ENCODE peak calls at places on chromosome 7, in nine cellular contexts. O is testis, F is H9, T is coronary artery, P is AG04450, L is heart left ventricle, Y is left ventricle myocardium inferior, C is gastrocnemius medialis, X is K562. M is an unnamed sample.

GRCh38 chr7:119969054-119969453 is 303.9 kb upstream of the KCND2 start:
- DNase-seq in O (no peak), F (no peak), T (no peak), P (no peak), L (no peak), Y (no peak), C (no peak), X (no peak), M (no peak)

GRCh38 chr7:39733881-39734571 is 110.7 kb downstream of the RALA start:
- DNase-seq in O (no peak), F (no peak), T (no peak), P (peak), L (no peak), Y (no peak), C (no peak), X (no peak), M (peak)

GRCh38 chr7:21886396-21886795 is 59.3 kb downstream of the CDCA7L start:
- DNase-seq in O (no peak), F (no peak), T (no peak), P (no peak), L (no peak), Y (no peak), C (no peak), X (no peak), M (no peak)

GRCh38 chr7:20270867-20271266 is 53.7 kb upstream of the MACC1 start:
- DNase-seq in O (no peak), F (no peak), T (no peak), P (no peak), L (no peak), Y (no peak), C (no peak), X (no peak), M (no peak)

GRCh38 chr7:1854521-1855395 is 184.7 kb downstream of the ELFN1 start:
- DNase-seq in O (no peak), F (peak), T (peak), P (no peak), L (peak), Y (peak), C (peak), X (peak), M (no peak)

GRCh38 chr7:135510603-135511183 is 791 bp upstream of the CNOT4 start:
- DNase-seq in O (peak), F (peak), T (no peak), P (no peak), L (no peak), Y (no peak), C (no peak), X (peak), M (peak)

GRCh38 chr7:105268511-105269392 is 120.0 kb downstream of the SRPK2 start:
- DNase-seq in O (peak), F (no peak), T (no peak), P (peak), L (no peak), Y (no peak), C (no peak), X (no peak), M (peak)

GRCh38 chr7:935321-936130 is 19.0 kb downstream of the ADAP1 start:
- DNase-seq in O (no peak), F (no peak), T (no peak), P (no peak), L (peak), Y (no peak), C (no peak), X (no peak), M (no peak)

GRCh38 chr7:110669410-110669809 is 421.5 kb upstream of the LRRN3 start:
- DNase-seq in O (no peak), F (no peak), T (no peak), P (no peak), L (no peak), Y (no peak), C (no peak), X (no peak), M (no peak)

GRCh38 chr7:24703296-24703695 is 54.0 kb downstream of the GSDME start:
- DNase-seq in O (no peak), F (no peak), T (no peak), P (no peak), L (no peak), Y (no peak), C (no peak), X (no peak), M (no peak)

GRCh38 chr7:129855234-129855673 is 97.5 kb downstream of the UBE2H start:
- DNase-seq in O (no peak), F (no peak), T (no peak), P (peak), L (no peak), Y (no peak), C (no peak), X (no peak), M (no peak)

GRCh38 chr7:82044497-82045080 is 274.7 kb upstream of the HGF start:
- DNase-seq in O (peak), F (no peak), T (no peak), P (no peak), L (no peak), Y (no peak), C (peak), X (peak), M (peak)

GRCh38 chr7:139563856-139564255 is 40.4 kb downstream of the CLEC2L start:
- DNase-seq in O (no peak), F (no peak), T (peak), P (no peak), L (no peak), Y (no peak), C (no peak), X (no peak), M (no peak)

GRCh38 chr7:107025449-107026103 is 18.9 kb upstream of the PRKAR2B start:
- DNase-seq in O (no peak), F (no peak), T (no peak), P (no peak), L (no peak), Y (no peak), C (no peak), X (peak), M (no peak)

GRCh38 chr7:115707684-115708341 is 322.8 kb downstream of the TFEC start:
- DNase-seq in O (no peak), F (no peak), T (no peak), P (no peak), L (no peak), Y (no peak), C (no peak), X (no peak), M (no peak)

GRCh38 chr7:101099969-101100781 is 14.9 kb downstream of the TRIM56 start:
- DNase-seq in O (peak), F (peak), T (peak), P (peak), L (peak), Y (peak), C (peak), X (peak), M (no peak)

GRCh38 chr7:1298051-1298937 is 65.6 kb downstream of the UNCX start:
- DNase-seq in O (no peak), F (no peak), T (no peak), P (no peak), L (peak), Y (no peak), C (no peak), X (no peak), M (no peak)

GRCh38 chr7:142873281-142873784 is 12.2 kb downstream of the TRPV6 start:
- DNase-seq in O (peak), F (peak), T (peak), P (no peak), L (no peak), Y (no peak), C (no peak), X (peak), M (peak)

GRCh38 chr7:5382281-5383041 is 41.2 kb downstream of the TNRC18 start:
- DNase-seq in O (peak), F (peak), T (no peak), P (no peak), L (no peak), Y (no peak), C (no peak), X (peak), M (no peak)

GRCh38 chr7:378551-379455 is 88.8 kb downstream of the FOXL3 start:
- DNase-seq in O (peak), F (no peak), T (peak), P (no peak), L (peak), Y (no peak), C (no peak), X (peak), M (no peak)

GRCh38 chr7:13259908-13260307 is 572.5 kb downstream of the ARL4A start:
- DNase-seq in O (no peak), F (no peak), T (no peak), P (no peak), L (no peak), Y (no peak), C (no peak), X (no peak), M (no peak)

GRCh38 chr7:155357573-155358041 is 59.9 kb downstream of the INSIG1 start:
- DNase-seq in O (no peak), F (no peak), T (no peak), P (no peak), L (no peak), Y (no peak), C (no peak), X (no peak), M (no peak)

GRCh38 chr7:121352323-121352722 is 23.5 kb downstream of the WNT16 start:
- DNase-seq in O (no peak), F (no peak), T (no peak), P (no peak), L (no peak), Y (no peak), C (no peak), X (no peak), M (no peak)

GRCh38 chr7:46432666-46433065 is 511.6 kb upstream of the IGFBP3 start:
- DNase-seq in O (no peak), F (no peak), T (no peak), P (no peak), L (no peak), Y (no peak), C (no peak), X (no peak), M (no peak)

GRCh38 chr7:95330194-95331003 is 6.1 kb upstream of the PON1 start:
- DNase-seq in O (no peak), F (no peak), T (no peak), P (no peak), L (no peak), Y (no peak), C (no peak), X (no peak), M (no peak)

GRCh38 chr7:53422291-53422690 is 386.9 kb downstream of the POM121L12 start:
- DNase-seq in O (peak), F (no peak), T (no peak), P (no peak), L (no peak), Y (no peak), C (no peak), X (no peak), M (no peak)

GRCh38 chr7:45574521-45575500 is 643 bp downstream of the ADCY1 start:
- DNase-seq in O (no peak), F (peak), T (peak), P (no peak), L (no peak), Y (peak), C (no peak), X (peak), M (no peak)

GRCh38 chr7:117273325-117274292 is 49.2 kb downstream of the WNT2 start:
- DNase-seq in O (no peak), F (no peak), T (no peak), P (no peak), L (no peak), Y (no peak), C (no peak), X (no peak), M (no peak)

GRCh38 chr7:34430456-34430855 is 227.6 kb upstream of the NPSR1 start:
- DNase-seq in O (peak), F (no peak), T (no peak), P (no peak), L (no peak), Y (no peak), C (no peak), X (no peak), M (no peak)

GRCh38 chr7:123460616-123461015 is 73.8 kb downstream of the IQUB start:
- DNase-seq in O (no peak), F (no peak), T (no peak), P (no peak), L (no peak), Y (no peak), C (no peak), X (no peak), M (no peak)

GRCh38 chr7:2210551-2211258 is 22.0 kb downstream of the MAD1L1 start:
- DNase-seq in O (no peak), F (no peak), T (no peak), P (no peak), L (peak), Y (no peak), C (no peak), X (no peak), M (no peak)

GRCh38 chr7:30594055-30594539 is 581 bp upstream of the GARS1 start:
- DNase-seq in O (peak), F (peak), T (peak), P (no peak), L (no peak), Y (peak), C (peak), X (peak), M (peak)

GRCh38 chr7:83410989-83411591 is 237.8 kb downstream of the SEMA3E start:
- DNase-seq in O (peak), F (no peak), T (no peak), P (peak), L (no peak), Y (no peak), C (no peak), X (peak), M (peak)

GRCh38 chr7:117069379-117069778 is 116.1 kb downstream of the ST7 start:
- DNase-seq in O (no peak), F (no peak), T (no peak), P (no peak), L (no peak), Y (no peak), C (no peak), X (no peak), M (no peak)

GRCh38 chr7:47389171-47389922 is 192.6 kb downstream of the TNS3 start:
- DNase-seq in O (no peak), F (no peak), T (peak), P (no peak), L (no peak), Y (no peak), C (no peak), X (no peak), M (no peak)

GRCh38 chr7:117682681-117683385 is 190.4 kb downstream of the CTTNBP2 start:
- DNase-seq in O (no peak), F (no peak), T (no peak), P (no peak), L (no peak), Y (no peak), C (no peak), X (no peak), M (no peak)

GRCh38 chr7:66904063-66904593 is 16.9 kb upstream of the TMEM248 start:
- DNase-seq in O (no peak), F (peak), T (no peak), P (no peak), L (no peak), Y (no peak), C (no peak), X (no peak), M (no peak)

GRCh38 chr7:130943336-130943901 is 209.4 kb upstream of the KLF14 start:
- DNase-seq in O (no peak), F (no peak), T (no peak), P (peak), L (no peak), Y (no peak), C (no peak), X (peak), M (peak)

GRCh38 chr7:140829720-140830119 is 95.0 kb downstream of the BRAF start:
- DNase-seq in O (no peak), F (no peak), T (no peak), P (no peak), L (no peak), Y (no peak), C (no peak), X (no peak), M (no peak)
- TF ChIP-seq CTCF in O (no peak), F (no peak), T (no peak), P (no peak), L (no peak), Y (no peak), C (no peak), X (no peak), M (no peak)

GRCh38 chr7:43643842-43644241 is 60.9 kb downstream of the STK17A start:
- DNase-seq in O (no peak), F (no peak), T (no peak), P (no peak), L (no peak), Y (no peak), C (no peak), X (no peak), M (no peak)
- H3K27ac ChIP-seq in O (no peak), F (no peak), T (no peak), P (no peak), L (no peak), Y (no peak), C (no peak), X (no peak), M (no peak)

DNA sequence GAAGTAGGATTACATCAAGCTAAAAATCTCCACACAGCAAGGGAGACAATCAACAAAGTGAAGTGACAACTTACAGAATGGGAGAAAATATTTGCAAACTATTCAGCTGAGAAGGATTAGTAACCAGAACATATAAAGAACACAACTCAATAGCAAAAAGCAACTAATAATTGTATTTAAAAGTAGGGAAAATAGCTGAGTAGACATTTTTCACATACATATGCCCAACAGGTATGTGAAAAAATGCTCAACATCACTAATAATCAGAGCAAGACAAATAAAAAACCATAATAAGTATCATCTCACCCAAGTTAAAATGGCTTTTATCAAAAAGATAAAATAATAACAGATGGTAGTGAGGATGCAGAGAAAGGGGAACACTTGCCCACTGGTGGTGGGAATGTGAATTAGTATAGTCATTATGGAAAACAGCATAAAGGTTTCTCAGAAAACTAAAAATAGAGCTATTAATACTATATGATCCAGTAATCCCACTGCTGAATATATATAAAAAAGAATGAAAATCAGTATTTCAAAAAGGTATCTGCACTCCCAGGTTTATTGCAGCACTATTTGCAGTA is 784.5 kb upstream of the C7orf33 start:
- DNase-seq in O (no peak), F (no peak), T (no peak), P (no peak), L (no peak), Y (no peak), C (no peak), X (no peak), M (no peak)
- TF ChIP-seq CTCF in O (no peak), F (peak), T (no peak), P (no peak), L (no peak), Y (no peak), C (no peak), X (no peak), M (no peak)

DNA sequence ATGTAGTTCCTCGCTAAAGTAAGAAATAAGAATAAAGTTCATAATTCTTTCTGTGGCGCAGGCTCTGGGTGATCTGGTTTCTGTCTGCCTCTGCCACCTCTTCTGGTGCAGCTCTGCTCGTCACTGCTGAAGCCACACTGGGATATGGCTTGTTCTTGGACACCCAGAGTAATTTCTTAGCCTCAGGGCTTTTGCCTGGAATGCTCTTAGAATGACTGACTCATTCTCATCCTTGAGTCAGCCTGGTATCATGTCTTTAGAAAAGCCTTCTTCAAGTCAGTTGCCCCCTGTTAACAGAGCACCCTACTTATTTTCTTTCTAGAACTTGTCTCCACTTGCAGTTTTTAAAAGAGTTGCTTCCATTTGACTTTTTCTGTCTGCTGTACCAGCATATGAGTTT is 2.0 kb downstream of the ZSCAN25 start:
- DNase-seq in O (no peak), F (no peak), T (no peak), P (no peak), L (no peak), Y (no peak), C (no peak), X (no peak), M (no peak)
- H3K27ac ChIP-seq in O (no peak), F (no peak), T (no peak), P (no peak), L (no peak), Y (no peak), C (no peak), X (no peak), M (no peak)